ENCODE peak calls at places on chromosomes 16 and 17, in four cellular contexts. Y, U, A and E are unnamed samples.

GRCh38 chr17:7888184-7888920 is at the start of gene CHD3:
- DNase-seq in U (peak), A (peak), Y (no peak), E (no peak)

GRCh38 chr17:6843241-6843890 is 11.8 kb upstream of the TEKT1 start:
- DNase-seq in Y (no peak), A (peak), U (no peak), E (no peak)

GRCh38 chr17:79949646-79950292 is 85.9 kb downstream of the TBC1D16 start:
- DNase-seq in Y (no peak), A (no peak), U (no peak), E (peak)

GRCh38 chr17:41741709-41742108 is 7.3 kb upstream of the HAP1 start:
- DNase-seq in U (no peak), Y (no peak), A (no peak), E (no peak)

GRCh38 chr16:27315333-27316037 is 1.7 kb downstream of the IL4R start:
- DNase-seq in A (peak), U (peak), Y (peak), E (no peak)

GRCh38 chr17:65560628-65561371 is 648 bp downstream of the AXIN2 start:
- DNase-seq in Y (peak), A (peak), U (peak), E (peak)

GRCh38 chr17:7204828-7205461 is 14.7 kb downstream of the DLG4 start:
- DNase-seq in Y (peak), A (peak), U (peak), E (peak)

GRCh38 chr16:75267631-75268264 is 16.3 kb upstream of the BCAR1 start:
- DNase-seq in Y (peak), A (peak), U (no peak), E (peak)

GRCh38 chr16:69935278-69935711 is 15.8 kb upstream of the CLEC18A start:
- DNase-seq in A (no peak), U (no peak), Y (no peak), E (peak)

GRCh38 chr16:13178318-13178717 is 276.9 kb downstream of the SHISA9 start:
- DNase-seq in U (no peak), A (no peak), Y (no peak), E (peak)

GRCh38 chr17:65918921-65919546 is 272.9 kb downstream of the CEP112 start:
- DNase-seq in A (peak), U (no peak), Y (no peak), E (no peak)

GRCh38 chr17:28745777-28746473 is 2.1 kb downstream of the TRAF4 start:
- DNase-seq in U (no peak), A (no peak), Y (no peak), E (no peak)

GRCh38 chr17:42227849-42228696 is 33.8 kb upstream of the GHDC start:
- DNase-seq in Y (no peak), U (no peak), A (peak), E (no peak)

GRCh38 chr17:42744283-42744805 is 496 bp downstream of the EZH1 start:
- DNase-seq in U (peak), A (peak), Y (peak), E (peak)

GRCh38 chr16:9007177-9007794 is 43.6 kb upstream of the USP7 start:
- DNase-seq in Y (no peak), A (peak), U (no peak), E (no peak)

GRCh38 chr16:73846292-73846849 is 450.2 kb upstream of the PSMD7 start:
- DNase-seq in Y (no peak), U (no peak), A (no peak), E (no peak)

GRCh38 chr17:81074440-81074839 is 39.5 kb downstream of the BAIAP2 start:
- DNase-seq in U (no peak), Y (no peak), A (no peak), E (no peak)

GRCh38 chr17:28372203-28372944 is 880 bp downstream of the SARM1 start:
- DNase-seq in Y (peak), U (no peak), A (peak), E (no peak)

GRCh38 chr16:87895641-87896141 is 26.4 kb upstream of the SLC7A5 start:
- DNase-seq in A (no peak), Y (no peak), U (peak), E (peak)

GRCh38 chr16:53065436-53066165 is 10.8 kb downstream of the CHD9 start:
- DNase-seq in U (no peak), Y (no peak), A (peak), E (no peak)

GRCh38 chr16:53069772-53070171 is 15.0 kb downstream of the CHD9 start:
- DNase-seq in U (no peak), Y (no peak), A (no peak), E (no peak)

GRCh38 chr16:53067675-53068074 is 12.9 kb downstream of the CHD9 start:
- DNase-seq in A (no peak), U (no peak), Y (no peak), E (no peak)

GRCh38 chr16:53071748-53072301 is 17.0 kb downstream of the CHD9 start:
- DNase-seq in Y (peak), A (peak), U (no peak), E (peak)

DNA sequence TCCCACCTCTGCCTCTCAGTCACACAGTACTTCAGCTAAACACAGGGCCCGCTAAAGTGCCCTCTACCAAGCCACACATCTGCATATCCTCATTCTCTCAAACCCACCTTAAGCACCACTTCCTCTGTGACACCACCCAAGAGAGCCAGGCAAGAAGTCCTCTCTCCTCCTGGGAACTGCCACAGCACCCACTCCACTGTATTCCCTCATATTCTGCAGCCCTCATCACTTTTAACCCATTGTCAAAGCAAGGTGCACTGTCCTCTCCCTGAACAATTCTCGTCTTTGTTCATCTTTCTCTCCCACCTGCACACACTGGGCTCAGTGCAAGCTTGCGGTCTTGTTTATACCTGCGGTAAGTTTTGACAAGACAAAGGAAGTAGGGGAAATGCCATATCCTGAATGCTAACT is 13.6 kb downstream of the CHD9 start:
- DNase-seq in Y (no peak), U (no peak), A (no peak), E (no peak)
- H3K4me3 ChIP-seq in Y (no peak), U (peak), A (no peak), E (no peak)

DNA sequence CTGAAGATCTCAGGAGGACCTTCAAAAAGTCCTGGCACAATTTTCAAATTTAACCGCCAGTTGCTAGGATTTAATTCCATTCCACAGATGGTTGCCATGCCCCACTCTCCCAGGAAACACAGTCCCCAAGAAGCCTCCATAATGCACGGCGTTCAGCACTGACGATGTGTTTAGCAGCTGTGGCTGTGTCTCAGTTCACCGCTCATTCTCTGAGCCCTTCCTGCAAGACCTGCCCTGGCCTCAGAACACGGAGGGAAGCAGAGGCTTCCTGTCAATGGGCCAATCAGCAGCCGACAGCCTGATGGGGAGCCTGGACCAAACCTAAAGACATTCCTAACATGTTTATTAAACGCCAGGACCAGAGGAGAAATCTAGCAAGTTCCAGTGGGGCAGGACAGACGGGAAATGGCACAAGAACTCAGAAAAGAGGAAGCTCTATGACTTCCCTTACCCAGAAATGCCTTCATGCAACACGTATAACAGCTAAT is 4.9 kb downstream of the MYLK3 start:
- DNase-seq in Y (no peak), A (peak), U (no peak), E (peak)
- H3K4me3 ChIP-seq in Y (peak), A (no peak), U (no peak), E (no peak)

GRCh38 chr17:61245706-61246135 is 153.9 kb upstream of the TBX2 start:
- DNase-seq in A (no peak), Y (no peak), U (no peak), E (no peak)
- H3K4me3 ChIP-seq in A (no peak), Y (no peak), U (no peak), E (no peak)

GRCh38 chr17:76381633-76382304 is 2.6 kb upstream of the SPHK1 start:
- DNase-seq in A (no peak), U (no peak), Y (no peak), E (no peak)
- H3K4me3 ChIP-seq in A (no peak), U (no peak), Y (no peak), E (no peak)

GRCh38 chr16:1826691-1827573 is at the start of the genes FAHD1 and HAGH:
- DNase-seq in U (peak), A (peak), Y (peak), E (peak)

GRCh38 chr16:1831537-1832075 is 4.6 kb downstream of the FAHD1 start:
- DNase-seq in U (no peak), A (no peak), Y (no peak), E (no peak)

GRCh38 chr16:1830213-1830612 is 3.2 kb downstream of the FAHD1 start:
- DNase-seq in U (no peak), Y (no peak), A (no peak), E (no peak)

GRCh38 chr16:1825864-1826690 is 548 bp downstream of the HAGH start:
- DNase-seq in U (peak), Y (no peak), A (no peak), E (peak)

DNA sequence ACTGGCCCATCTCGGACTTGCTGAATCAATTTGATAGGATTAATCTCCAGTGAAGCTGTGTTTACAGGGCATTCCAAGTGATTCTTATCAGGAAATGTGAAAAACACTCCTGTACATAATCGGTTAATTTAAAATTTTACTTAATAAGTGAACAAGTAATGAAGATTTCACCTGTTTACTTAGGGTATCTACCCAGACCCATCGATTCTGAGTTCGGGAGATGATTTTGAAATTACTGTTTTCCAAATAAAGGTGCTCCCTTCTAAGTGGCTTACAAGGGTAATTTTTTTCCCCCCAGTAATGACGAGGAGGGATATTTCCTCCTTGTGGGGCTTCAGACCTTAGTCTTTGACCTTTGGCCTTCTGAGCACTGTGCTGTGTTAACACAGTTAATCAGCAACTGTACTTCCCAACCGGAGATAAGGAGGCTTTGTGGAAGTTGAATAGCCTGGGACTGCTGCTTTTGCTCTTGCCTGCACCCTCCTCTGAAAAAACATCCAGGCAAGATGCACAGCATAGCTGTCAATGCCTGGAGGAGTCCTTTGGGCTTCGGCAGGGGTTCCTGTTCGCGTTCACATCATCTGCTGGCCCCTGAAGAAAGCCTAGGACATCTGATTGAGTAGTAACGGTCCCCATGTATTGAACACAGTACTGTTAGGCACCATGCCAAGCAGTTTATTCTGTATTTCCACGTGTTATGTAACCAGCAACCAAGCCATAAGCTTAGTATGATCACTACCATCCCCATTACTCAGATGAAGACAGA is 1.8 kb downstream of the FAHD1 start:
- DNase-seq in A (no peak), Y (no peak), U (no peak), E (no peak)
- H3K4me3 ChIP-seq in A (peak), Y (peak), U (no peak), E (peak)

DNA sequence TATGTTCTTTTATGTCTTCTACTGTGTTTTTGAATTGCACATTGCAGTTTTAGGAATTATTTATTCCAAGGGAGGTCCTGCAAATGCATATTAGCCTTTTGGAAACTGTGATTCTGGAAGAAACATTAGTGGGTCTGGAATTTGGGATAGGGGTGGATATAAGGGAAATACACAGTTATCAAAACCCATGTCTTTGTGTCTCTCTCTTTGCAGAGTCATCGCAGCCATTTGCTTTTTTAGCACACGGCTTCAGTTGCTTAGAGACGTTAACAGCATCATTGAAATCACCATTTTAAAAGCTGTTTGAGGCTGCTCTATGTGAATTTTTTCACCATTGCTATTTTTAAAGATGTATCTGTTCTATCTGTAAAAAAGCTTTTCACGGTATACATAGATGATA is 47.3 kb downstream of the OMG start:
- DNase-seq in U (no peak), Y (no peak), A (no peak), E (no peak)
- H3K4me3 ChIP-seq in U (no peak), Y (no peak), A (no peak), E (no peak)

DNA sequence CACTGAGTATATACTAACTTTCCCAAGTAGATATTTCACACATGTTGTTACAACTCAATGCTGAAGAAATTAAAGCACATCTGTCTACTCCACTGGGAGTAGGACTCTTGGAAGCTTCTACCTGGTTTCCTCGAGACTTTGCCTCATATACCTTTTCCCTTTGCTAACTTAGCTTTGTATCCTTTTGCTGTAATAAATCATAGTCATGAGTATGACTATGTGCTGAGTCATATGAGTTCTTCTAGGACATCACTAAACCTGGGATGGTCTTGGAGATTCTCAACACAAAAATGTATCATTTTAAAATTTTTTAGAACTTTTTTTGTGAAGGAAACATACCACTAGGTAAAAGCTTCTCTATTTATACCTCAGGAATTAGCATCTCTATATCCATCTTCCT is 39.8 kb downstream of the ABCA5 start:
- DNase-seq in A (peak), U (no peak), Y (no peak), E (no peak)
- H3K4me3 ChIP-seq in A (no peak), U (no peak), Y (no peak), E (no peak)

DNA sequence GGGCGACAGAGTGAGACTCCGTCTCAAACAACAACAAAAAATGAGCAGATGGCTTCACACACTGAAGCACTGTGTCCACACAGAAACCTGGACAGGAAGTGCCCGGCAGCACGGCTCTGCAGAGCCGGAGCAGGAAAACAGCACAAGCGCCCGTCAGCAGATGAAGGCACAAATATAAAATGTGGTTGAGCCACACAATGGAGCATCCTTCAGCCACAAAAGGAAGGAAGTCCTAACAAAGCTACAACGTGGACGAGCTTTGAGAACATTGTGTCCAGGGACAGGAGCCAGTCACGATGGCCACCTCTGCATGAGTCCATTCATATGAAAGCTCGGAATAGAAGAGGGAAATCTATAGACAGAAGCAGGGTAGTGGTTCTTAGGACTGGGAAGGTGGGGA is 15.7 kb downstream of the RHBDF2 start:
- DNase-seq in U (no peak), Y (no peak), A (no peak), E (no peak)
- H3K4me3 ChIP-seq in U (no peak), Y (no peak), A (no peak), E (no peak)

GRCh38 chr17:4786111-4786491 is at the start of gene VMO1:
- DNase-seq in U (no peak), Y (no peak), A (peak), E (no peak)
- H3K4me3 ChIP-seq in U (no peak), Y (peak), A (peak), E (peak)

GRCh38 chr16:61214780-61215179 is 821.5 kb downstream of the CDH8 start:
- DNase-seq in U (no peak), Y (no peak), A (no peak), E (no peak)

DNA sequence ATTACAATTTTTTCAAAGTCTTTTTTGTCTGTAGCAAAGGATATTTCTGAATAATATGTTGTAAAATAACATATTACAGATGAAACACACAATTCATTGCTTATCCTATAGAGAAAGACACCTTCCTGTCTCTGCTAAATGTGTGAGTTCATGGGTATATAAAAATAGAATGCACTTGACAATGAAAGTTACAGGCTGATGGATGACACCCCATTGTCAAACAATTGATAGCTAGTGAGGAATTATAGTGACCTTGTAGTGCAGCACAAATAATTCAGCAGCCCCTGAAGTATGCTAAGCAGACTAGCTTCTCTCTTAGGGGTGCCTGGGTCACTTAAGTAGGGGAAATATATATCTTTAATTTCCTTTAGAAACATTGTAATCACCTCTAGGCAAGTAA is 826.2 kb downstream of the CDH8 start:
- DNase-seq in U (no peak), A (no peak), Y (no peak), E (no peak)
- H3K4me3 ChIP-seq in U (no peak), A (no peak), Y (no peak), E (no peak)